ENCODE peak calls at places on chromosomes 6 and 20, in six cellular contexts. U is OCI-LY7, I is spleen, O is fibroblast of lung, Z is tibial artery, T is hepatocyte. V is an unnamed sample.

GRCh38 chr6:148518371-148519156 is 175.9 kb downstream of the SASH1 start:
- DNase-seq in U (no peak), I (no peak), O (no peak), Z (peak), T (no peak), V (no peak)

GRCh38 chr6:711925-712324 is 19.0 kb upstream of the EXOC2 start:
- DNase-seq in U (no peak), I (no peak), O (no peak), Z (no peak), T (no peak), V (no peak)

GRCh38 chr20:16575390-16576140 is 2.3 kb upstream of the KIF16B start:
- DNase-seq in U (peak), I (no peak), O (no peak), Z (no peak), T (no peak), V (no peak)

GRCh38 chr6:164531745-164532144 is 777.7 kb downstream of the C6orf118 start:
- DNase-seq in U (no peak), I (no peak), O (peak), Z (no peak), T (no peak), V (no peak)

GRCh38 chr20:54025166-54025835 is 45.1 kb downstream of the BCAS1 start:
- DNase-seq in U (no peak), I (no peak), O (peak), Z (no peak), T (no peak), V (no peak)

GRCh38 chr20:925516-925915 is 9.4 kb upstream of the ANGPT4 start:
- DNase-seq in U (no peak), I (no peak), O (no peak), Z (no peak), T (no peak), V (no peak)

GRCh38 chr6:40845588-40845987 is 193.4 kb downstream of the UNC5CL start:
- DNase-seq in U (peak), I (no peak), O (peak), Z (no peak), T (peak), V (no peak)

GRCh38 chr6:16179970-16180431 is 51.1 kb downstream of the MYLIP start:
- DNase-seq in U (no peak), I (no peak), O (no peak), Z (no peak), T (no peak), V (no peak)

GRCh38 chr6:107185570-107185969 is 70.3 kb upstream of the BEND3 start:
- DNase-seq in U (no peak), I (no peak), O (peak), Z (no peak), T (peak), V (no peak)

GRCh38 chr6:106425382-106425781 is 64.9 kb downstream of the CRYBG1 start:
- DNase-seq in U (no peak), I (no peak), O (no peak), Z (no peak), T (no peak), V (no peak)

GRCh38 chr20:37392441-37393195 is 46.7 kb downstream of the SRC start:
- DNase-seq in U (peak), I (peak), O (no peak), Z (no peak), T (no peak), V (peak)

DNA sequence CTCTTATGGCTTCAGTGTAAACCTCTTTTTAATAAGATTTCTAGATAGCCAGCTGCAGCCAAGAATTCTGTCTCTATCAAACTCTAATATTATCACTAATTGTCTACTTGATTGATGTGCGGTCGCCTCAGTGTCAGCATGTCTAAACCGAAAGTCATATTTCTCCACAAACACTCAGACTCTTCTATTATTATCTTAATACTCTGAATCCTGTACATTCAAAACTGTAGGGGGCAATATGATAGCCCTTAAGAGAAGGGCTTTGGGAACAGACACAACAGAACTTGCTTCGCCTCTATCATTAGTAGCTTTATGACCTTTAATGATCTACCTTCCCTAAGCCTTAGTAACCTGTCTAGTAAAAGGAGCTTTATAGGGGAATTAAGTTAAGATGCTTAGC is 379.7 kb upstream of the PTCHD4 start:
- DNase-seq in U (no peak), I (no peak), O (no peak), Z (no peak), T (no peak), V (no peak)
- TF ChIP-seq CTCF in U (no peak), I (no peak), O (no peak), Z (no peak), T (no peak), V (no peak)

GRCh38 chr20:62641749-62642665 is at the start of gene SLCO4A1:
- DNase-seq in U (peak), I (peak), O (peak), Z (peak), T (peak), V (no peak)

GRCh38 chr20:62644044-62644795 is 1.9 kb downstream of the SLCO4A1 start:
- DNase-seq in U (no peak), I (peak), O (no peak), Z (no peak), T (no peak), V (no peak)

GRCh38 chr20:62643521-62644043 is 1.3 kb downstream of the SLCO4A1 start:
- DNase-seq in U (no peak), I (no peak), O (no peak), Z (no peak), T (no peak), V (no peak)

GRCh38 chr20:62640870-62641748 is 1.2 kb upstream of the SLCO4A1 start:
- DNase-seq in U (no peak), I (peak), O (no peak), Z (no peak), T (no peak), V (no peak)

DNA sequence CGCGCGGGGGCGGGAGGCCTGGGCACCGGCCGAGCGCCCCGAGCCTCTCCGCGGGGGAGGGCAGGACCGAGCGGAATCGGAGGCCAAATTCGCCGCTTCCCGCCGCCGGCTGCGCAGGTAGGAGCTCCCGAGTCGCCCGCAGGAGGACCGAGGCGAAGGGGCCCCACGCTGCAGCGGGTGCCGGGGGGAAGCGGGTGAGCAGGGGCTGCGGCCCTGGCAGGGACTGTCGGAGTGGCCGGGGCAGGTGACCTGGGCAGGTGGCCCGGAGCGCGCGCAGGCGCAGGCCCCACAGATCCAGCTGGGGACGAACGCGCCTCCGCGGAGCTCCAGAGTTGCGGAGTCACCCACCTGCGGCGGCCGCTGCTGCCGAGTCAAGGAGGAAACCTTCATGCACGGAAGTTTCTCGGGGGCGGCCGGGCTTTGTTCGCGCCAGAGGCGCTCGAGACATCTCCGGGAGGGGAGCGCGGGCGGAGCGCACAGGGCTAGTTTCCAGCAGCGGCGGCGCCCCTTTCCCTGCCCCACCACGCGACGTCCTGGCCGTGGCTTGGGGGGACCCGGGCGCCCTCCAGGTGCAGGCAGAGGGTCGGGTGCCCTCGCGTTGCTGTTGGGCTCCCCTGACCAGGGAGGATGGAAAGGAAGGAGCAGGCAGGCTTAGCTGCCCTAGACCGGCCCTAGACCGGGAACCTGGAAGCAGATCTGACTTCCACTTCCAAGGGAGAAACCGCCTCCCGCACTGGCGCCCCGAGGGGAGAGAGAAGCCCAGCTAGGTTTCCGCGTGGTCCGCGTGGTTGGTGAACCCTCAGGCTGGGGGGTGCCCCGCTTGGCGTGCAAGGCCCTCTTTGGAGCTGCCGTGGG is 590 bp downstream of the SLCO4A1 start:
- DNase-seq in U (peak), I (peak), O (peak), Z (no peak), T (no peak), V (no peak)
- H3K4me3 ChIP-seq in U (peak), I (peak), O (peak), Z (peak), T (peak), V (peak)

GRCh38 chr20:25136643-25137559 is 55.0 kb upstream of the VSX1 start:
- DNase-seq in U (no peak), I (no peak), O (peak), Z (peak), T (peak), V (no peak)
- H3K27ac ChIP-seq in U (no peak), I (no peak), O (no peak), Z (peak), T (no peak), V (no peak)

DNA sequence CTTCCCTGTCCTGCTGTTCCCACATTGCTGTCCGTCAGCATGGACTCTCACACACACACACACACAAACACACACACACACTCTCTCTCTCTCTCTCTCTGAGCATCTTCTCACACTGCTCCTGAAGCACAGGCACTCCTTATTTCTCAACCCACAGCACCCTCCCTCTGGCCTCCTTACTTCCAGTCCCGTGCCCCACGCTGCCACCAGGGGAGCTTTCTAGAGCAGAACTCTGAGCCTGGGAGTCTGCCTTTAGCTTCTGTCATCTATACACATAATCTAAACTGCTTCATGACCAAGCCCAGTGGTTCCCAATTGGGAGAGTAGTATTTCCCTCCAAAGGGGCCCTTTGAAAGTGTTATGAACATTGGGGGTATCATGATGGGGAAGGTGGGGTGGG is 29.1 kb downstream of the HECA start:
- DNase-seq in U (no peak), I (no peak), O (no peak), Z (no peak), T (no peak), V (no peak)
- TF ChIP-seq CTCF in U (no peak), I (no peak), O (no peak), Z (no peak), T (no peak), V (no peak)